ENCODE peak calls at places on chromosome 11, in six cellular contexts. P is ovary; Y is stimulated activated CD4-positive, alpha-beta T cell treated with anti-CD3 and anti-CD28 coated beads, Interleukin-15, amount 100 ng/mL, for 1 hour; S is NCI-H82; M is HuH-7.5; F is kidney epithelial cell. C is an unnamed sample.

GRCh38 chr11:76151561-76152085 is 54.7 kb downstream of the WNT11 start:
- DNase-seq in M (no peak), F (no peak), S (no peak), P (no peak), Y (no peak), C (no peak)

GRCh38 chr11:60469723-60470122 is 14.1 kb downstream of the MS4A1 start:
- DNase-seq in P (no peak), F (no peak), M (no peak), S (no peak), Y (no peak), C (no peak)

GRCh38 chr11:126394036-126394435 is 38.5 kb downstream of the ST3GAL4 start:
- DNase-seq in Y (no peak), P (no peak), S (no peak), F (no peak), M (no peak), C (no peak)

GRCh38 chr11:2807801-2808241 is 77.8 kb downstream of the CDKN1C start:
- DNase-seq in M (no peak), Y (no peak), S (no peak), P (peak), F (no peak), C (no peak)

GRCh38 chr11:28384418-28384817 is 276.2 kb downstream of the METTL15 start:
- DNase-seq in F (peak), M (no peak), Y (no peak), S (no peak), P (no peak), C (peak)

GRCh38 chr11:112610996-112611795 is 350.0 kb upstream of the NCAM1 start:
- DNase-seq in Y (no peak), S (no peak), F (no peak), P (no peak), M (no peak), C (no peak)

GRCh38 chr11:133928628-133929059 is 28.1 kb downstream of the IGSF9B start:
- DNase-seq in F (no peak), Y (no peak), S (peak), P (no peak), M (no peak), C (no peak)

GRCh38 chr11:123430736-123431356 is 777 bp downstream of the GRAMD1B start:
- DNase-seq in P (peak), F (no peak), S (peak), Y (no peak), M (no peak), C (peak)

GRCh38 chr11:132284048-132284447 is 913.6 kb downstream of the NTM start:
- DNase-seq in S (no peak), P (no peak), M (no peak), Y (no peak), F (no peak), C (no peak)

GRCh38 chr11:61724437-61724836 is 28.0 kb upstream of the MYRF start:
- DNase-seq in S (no peak), P (no peak), Y (no peak), F (no peak), M (no peak), C (no peak)

GRCh38 chr11:126635511-126635910 is 280.0 kb downstream of the ST3GAL4 start:
- DNase-seq in Y (no peak), F (no peak), M (no peak), S (no peak), P (no peak), C (no peak)

GRCh38 chr11:100918551-100919500 is 210.8 kb downstream of the PGR start:
- DNase-seq in S (peak), M (no peak), F (no peak), Y (no peak), P (no peak), C (peak)

GRCh38 chr11:102626686-102627085 is 1.6 kb upstream of the MMP20 start:
- DNase-seq in Y (no peak), S (no peak), F (no peak), M (no peak), P (no peak), C (peak)

GRCh38 chr11:131579932-131580387 is 209.5 kb downstream of the NTM start:
- DNase-seq in F (no peak), M (no peak), Y (no peak), P (no peak), S (peak), C (peak)

GRCh38 chr11:44524751-44525171 is 40.7 kb upstream of the CD82 start:
- DNase-seq in F (no peak), S (no peak), Y (no peak), P (no peak), M (no peak), C (peak)

GRCh38 chr11:1882265-1883238 is 9.1 kb downstream of the PRR33 start:
- DNase-seq in S (peak), M (peak), Y (peak), P (peak), F (no peak), C (peak)

GRCh38 chr11:8803973-8804372 is 107.0 kb upstream of the AKIP1 start:
- DNase-seq in F (no peak), Y (no peak), S (no peak), M (no peak), P (no peak), C (no peak)

GRCh38 chr11:86784247-86784681 is 16.1 kb upstream of the PRSS23 start:
- DNase-seq in Y (no peak), S (no peak), F (no peak), P (no peak), M (no peak), C (no peak)

GRCh38 chr11:70763606-70764005 is 365.3 kb downstream of the CTTN start:
- DNase-seq in F (no peak), S (no peak), Y (no peak), P (no peak), M (no peak), C (no peak)

GRCh38 chr11:57815877-57816276 is 54.3 kb downstream of the CTNND1 start:
- DNase-seq in Y (no peak), F (no peak), M (no peak), S (peak), P (no peak), C (no peak)

GRCh38 chr11:9053631-9054030 is 37.8 kb downstream of the SCUBE2 start:
- DNase-seq in P (no peak), M (no peak), Y (no peak), S (no peak), F (peak), C (peak)

GRCh38 chr11:3956748-3957147 is 101.3 kb downstream of the STIM1 start:
- DNase-seq in M (no peak), P (no peak), F (no peak), Y (no peak), S (no peak), C (no peak)

C was measured in astrocyte of the hippocampus.